ENCODE peak calls at places on chromosome 1, in eight cellular contexts. M is OCI-LY7, J is psoas muscle, B is SK-N-SH, X is mesendoderm, N is sigmoid colon, D is Panc1, Q is GM23338. I is an unnamed sample.
A peak's percentile ranks its signal among the peaks of the same experiment; 100 is the strongest.

GRCh38 chr1:185834371-185834900 is 100.2 kb downstream of the HMCN1 start:
- DNase-seq in B (no peak), X (no peak), Q (no peak), N (no peak), J (no peak), M (no peak), D (no peak), I (no peak)

GRCh38 chr1:225627304-225627947 is 25.5 kb downstream of the ENAH start:
- DNase-seq in B (peak; percentile 45), N (no peak), X (peak; percentile 87), D (no peak), J (no peak), Q (no peak), M (no peak), I (no peak)

GRCh38 chr1:185017966-185018365 is 27.4 kb upstream of the RNF2 start:
- DNase-seq in X (no peak), D (no peak), J (no peak), M (no peak), N (no peak), B (no peak), Q (no peak), I (no peak)

GRCh38 chr1:67144696-67145095 is 9.9 kb upstream of the C1orf141 start:
- DNase-seq in J (no peak), B (peak; percentile 28), X (no peak), Q (no peak), N (no peak), D (no peak), M (peak; percentile 17), I (no peak)

GRCh38 chr1:157960773-157961172 is 32.7 kb upstream of the KIRREL1 start:
- DNase-seq in X (no peak), N (no peak), J (no peak), Q (peak; percentile 51), M (peak; percentile 22), D (no peak), B (no peak), I (no peak)

GRCh38 chr1:235329139-235329808 is 904 bp downstream of the GGPS1 start:
- DNase-seq in B (peak; percentile 24), J (peak; percentile 57), Q (peak; percentile 47), M (peak; percentile 84), N (peak; percentile 72), D (peak; percentile 35), X (peak; percentile 50), I (no peak)

GRCh38 chr1:221439008-221439733 is 302.7 kb downstream of the DUSP10 start:
- DNase-seq in M (no peak), B (no peak), J (no peak), D (peak; percentile 82), Q (no peak), X (peak; percentile 77), N (no peak), I (peak; percentile 61)

GRCh38 chr1:54595956-54596498 is 27.3 kb downstream of the FAM151A start:
- DNase-seq in X (no peak), D (no peak), B (no peak), Q (no peak), N (no peak), J (no peak), M (no peak), I (no peak)

GRCh38 chr1:175192111-175192629 is 406 bp downstream of the KIAA0040 start:
- DNase-seq in Q (peak; percentile 63), D (no peak), M (peak; percentile 60), J (peak; percentile 70), B (peak; percentile 22), X (peak; percentile 69), N (peak; percentile 86), I (no peak)

GRCh38 chr1:175889848-175890247 is 146.5 kb upstream of the TNR start:
- DNase-seq in B (no peak), J (no peak), D (no peak), M (no peak), N (no peak), Q (no peak), X (no peak), I (no peak)

GRCh38 chr1:11701981-11702803 is 10.7 kb downstream of the DRAXIN start:
- DNase-seq in M (no peak), J (no peak), D (no peak), N (no peak), X (no peak), Q (no peak), B (no peak), I (no peak)

GRCh38 chr1:23533288-23534130 is 2.5 kb upstream of the E2F2 start:
- DNase-seq in D (no peak), M (peak; percentile 60), B (no peak), X (no peak), Q (no peak), N (no peak), J (no peak), I (no peak)

DNA sequence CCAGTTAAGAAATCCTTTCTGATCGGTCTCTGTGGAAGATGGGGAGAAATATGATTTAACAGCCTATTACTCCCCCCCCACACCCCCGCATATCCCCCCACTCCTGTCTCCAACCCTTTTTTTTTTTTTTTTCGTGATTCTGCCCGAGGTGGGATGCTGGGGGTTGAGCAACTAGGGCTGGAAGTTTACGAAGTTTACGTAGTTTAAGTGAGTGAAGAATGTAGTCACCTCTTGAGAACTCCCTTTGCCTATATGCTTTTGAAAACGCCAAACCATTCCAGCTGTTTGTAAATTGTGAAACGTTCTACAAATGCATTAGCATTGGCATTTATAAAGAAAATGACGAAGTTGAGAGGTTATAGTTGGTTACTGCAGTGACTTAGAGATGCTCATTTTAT is 815 bp downstream of the NEXN start:
- DNase-seq in N (no peak), Q (peak; percentile 63), B (no peak), D (no peak), X (peak; percentile 64), J (no peak), M (no peak), I (peak; percentile 53)
- H3K27ac ChIP-seq in N (peak overlapping the region; percentile 95), Q (no peak overlapping the region), B (peak overlapping the region; percentile 89), D (peak overlapping the region; percentile 69), X (peak overlapping the region; percentile 95), J (peak overlapping the region; percentile 100), M (no peak overlapping the region), I (peak overlapping the region; percentile 100)

GRCh38 chr1:37922767-37923550 is 23.9 kb downstream of the INPP5B start:
- DNase-seq in Q (no peak), X (no peak), N (no peak), D (no peak), J (no peak), B (no peak), M (peak; percentile 93), I (no peak)
- H3K27ac ChIP-seq in Q (peak overlapping the region; percentile 30), X (no peak overlapping the region), N (no peak overlapping the region), D (no peak overlapping the region), J (no peak overlapping the region), B (no peak overlapping the region), M (peak overlapping the region; percentile 98), I (no peak overlapping the region)

GRCh38 chr1:46753985-46754384 is 35.1 kb upstream of the EFCAB14 start:
- DNase-seq in Q (no peak), M (no peak), D (no peak), J (no peak), X (no peak), N (no peak), B (no peak), I (no peak)

GRCh38 chr1:46749403-46749802 is 30.5 kb upstream of the EFCAB14 start:
- DNase-seq in M (no peak), B (no peak), Q (no peak), J (no peak), D (no peak), N (no peak), X (no peak), I (no peak)

GRCh38 chr1:46755121-46755520 is 36.2 kb upstream of the EFCAB14 start:
- DNase-seq in J (no peak), D (no peak), M (no peak), X (no peak), N (no peak), B (no peak), Q (no peak), I (no peak)

GRCh38 chr1:46747683-46748288 is 28.9 kb upstream of the EFCAB14 start:
- DNase-seq in N (no peak), M (peak; percentile 6), J (no peak), X (peak; percentile 86), D (peak; percentile 28), B (peak; percentile 53), Q (peak; percentile 92), I (peak; percentile 8)

GRCh38 chr1:46749921-46750404 is 31.0 kb upstream of the EFCAB14 start:
- DNase-seq in M (no peak), Q (no peak), B (no peak), X (no peak), N (peak; percentile 68), D (no peak), J (peak; percentile 73), I (no peak)
- H3K27ac ChIP-seq in M (no peak overlapping the region), Q (no peak overlapping the region), B (no peak overlapping the region), X (no peak overlapping the region), N (peak overlapping the region; percentile 35), D (no peak overlapping the region), J (no peak overlapping the region), I (no peak overlapping the region)

GRCh38 chr1:1128454-1129139 is 12.7 kb upstream of the C1orf159 start:
- DNase-seq in X (no peak), Q (no peak), B (no peak), M (no peak), J (no peak), N (no peak), D (no peak), I (no peak)

GRCh38 chr1:1125945-1126344 is 10.1 kb upstream of the C1orf159 start:
- DNase-seq in X (no peak), Q (no peak), J (no peak), N (no peak), B (no peak), D (no peak), M (no peak), I (no peak)

GRCh38 chr1:1124786-1125642 is 9.1 kb upstream of the C1orf159 start:
- DNase-seq in D (no peak), X (no peak), N (no peak), Q (no peak), B (no peak), M (no peak), J (no peak), I (no peak)

GRCh38 chr1:1129309-1129708 is 13.4 kb upstream of the C1orf159 start:
- DNase-seq in Q (no peak), N (no peak), B (no peak), X (no peak), M (no peak), D (no peak), J (no peak), I (no peak)

GRCh38 chr1:1127551-1128451 is 11.9 kb upstream of the C1orf159 start:
- DNase-seq in Q (no peak), B (no peak), J (peak; percentile 50), M (no peak), D (no peak), X (no peak), N (no peak), I (no peak)
- H3K27ac ChIP-seq in Q (no peak overlapping the region), B (no peak overlapping the region), J (no peak overlapping the region), M (no peak overlapping the region), D (no peak overlapping the region), X (no peak overlapping the region), N (no peak overlapping the region), I (no peak overlapping the region)

GRCh38 chr1:99970713-99971255 is 988 bp downstream of the SLC35A3 start:
- DNase-seq in Q (no peak), N (no peak), D (peak; percentile 5), X (no peak), B (no peak), M (no peak), J (no peak), I (no peak)
- H3K27ac ChIP-seq in Q (peak overlapping the region; percentile 82), N (peak overlapping the region; percentile 72), D (peak overlapping the region; percentile 83), X (no peak overlapping the region), B (peak overlapping the region; percentile 51), M (peak overlapping the region; percentile 74), J (peak overlapping the region; percentile 74), I (no peak overlapping the region)